ENCODE peak calls at places on chromosomes 13 and 19, in seven cellular contexts. N is HCT116; A is hepatocyte; Q is spleen; L is SK-N-SH; R is tibial nerve; S is naive thymus-derived CD4-positive, alpha-beta T cell. T is an unnamed sample.
A peak's percentile ranks its signal among the peaks of the same experiment; 100 is the strongest.

GRCh38 chr13:51806571-51806970 is 2.6 kb upstream of the DHRS12 start:
- DNase-seq in N (no peak), S (peak; percentile 37), A (no peak), L (no peak), Q (no peak), R (no peak), T (no peak)

GRCh38 chr13:75395056-75395455 is 86.9 kb downstream of the TBC1D4 start:
- DNase-seq in R (no peak), S (no peak), L (no peak), A (no peak), N (no peak), Q (no peak), T (peak; percentile 34)

GRCh38 chr19:50276370-50277063 is 52.7 kb downstream of the KCNC3 start:
- DNase-seq in N (no peak), A (no peak), L (no peak), Q (no peak), R (no peak), S (no peak), T (no peak)

GRCh38 chr13:31807090-31807541 is 67.8 kb downstream of the RXFP2 start:
- DNase-seq in S (no peak), Q (no peak), A (no peak), R (no peak), L (no peak), N (no peak), T (no peak)

GRCh38 chr19:13154911-13155471 is 4.8 kb downstream of the IER2 start:
- DNase-seq in R (peak; percentile 47), N (peak; percentile 91), A (peak; percentile 92), L (peak; percentile 61), S (peak; percentile 70), Q (peak; percentile 91), T (peak; percentile 95)

GRCh38 chr19:42285988-42286348 is 16.0 kb upstream of the PRR19 start:
- DNase-seq in Q (peak; percentile 78), L (no peak), R (no peak), N (no peak), A (no peak), S (no peak), T (no peak)

GRCh38 chr19:10518444-10519361 is 1.5 kb upstream of the S1PR5 start:
- DNase-seq in S (no peak), A (no peak), Q (no peak), N (no peak), R (no peak), L (peak; percentile 51), T (no peak)

GRCh38 chr19:46704379-46705076 is 12.4 kb downstream of the PRKD2 start:
- DNase-seq in A (peak; percentile 61), N (no peak), Q (peak; percentile 95), S (peak; percentile 75), R (peak; percentile 69), L (peak; percentile 83), T (peak; percentile 86)

GRCh38 chr19:5993516-5994406 is 15.8 kb upstream of the RANBP3 start:
- DNase-seq in L (peak; percentile 93), N (no peak), Q (peak; percentile 85), A (no peak), S (no peak), R (no peak), T (no peak)

GRCh38 chr19:57171551-57172081 is 4.3 kb upstream of the DUXA start:
- DNase-seq in S (peak; percentile 16), Q (peak; percentile 77), N (no peak), R (no peak), L (peak; percentile 95), A (peak; percentile 76), T (no peak)

GRCh38 chr13:99086149-99086868 is 108.4 kb upstream of the DOCK9 start:
- DNase-seq in L (peak; percentile 86), S (peak; percentile 72), A (peak; percentile 85), Q (peak; percentile 95), R (no peak), N (no peak), T (peak; percentile 82)

GRCh38 chr19:37817180-37817911 is 38.0 kb upstream of the ZNF573 start:
- DNase-seq in L (peak; percentile 86), Q (peak; percentile 84), R (peak; percentile 40), A (peak; percentile 78), S (peak; percentile 23), N (no peak), T (peak; percentile 65)

GRCh38 chr19:43576479-43576878 is 878 bp downstream of the PINLYP start:
- DNase-seq in L (no peak), A (no peak), R (no peak), S (no peak), Q (no peak), N (no peak), T (peak; percentile 53)

GRCh38 chr13:23678768-23679167 is 108.6 kb downstream of the TNFRSF19 start:
- DNase-seq in L (no peak), Q (no peak), S (no peak), A (no peak), R (no peak), N (no peak), T (no peak)

GRCh38 chr13:100138859-100139491 is 50.1 kb downstream of the PCCA start:
- DNase-seq in Q (no peak), S (no peak), L (no peak), R (no peak), A (no peak), N (no peak), T (no peak)

GRCh38 chr19:11181488-11181887 is 15.9 kb downstream of the KANK2 start:
- DNase-seq in S (no peak), L (no peak), N (no peak), A (no peak), Q (no peak), R (no peak), T (no peak)

GRCh38 chr13:80962855-80963254 is 621.9 kb upstream of the SPRY2 start:
- DNase-seq in A (no peak), N (no peak), R (no peak), L (no peak), S (no peak), Q (no peak), T (no peak)

GRCh38 chr19:29665215-29665825 is at the start of gene PLEKHF1:
- DNase-seq in Q (peak; percentile 97), N (peak; percentile 48), R (peak; percentile 86), S (peak; percentile 75), A (peak; percentile 92), L (peak; percentile 98), T (peak; percentile 95)

GRCh38 chr13:99322297-99323103 is 15.3 kb upstream of the GPR183 start:
- DNase-seq in L (no peak), A (no peak), R (no peak), N (no peak), Q (no peak), S (peak; percentile 50), T (no peak)

GRCh38 chr13:97944396-97945029 is 9.0 kb upstream of the IPO5 start:
- DNase-seq in S (no peak), R (no peak), L (no peak), A (no peak), Q (no peak), N (no peak), T (no peak)

GRCh38 chr19:12794196-12794921 is 3.1 kb downstream of the JUNB start:
- DNase-seq in S (peak; percentile 43), N (no peak), L (no peak), R (no peak), A (no peak), Q (no peak), T (no peak)

GRCh38 chr19:8413593-8413923 is 453 bp downstream of the MARCHF2 start:
- DNase-seq in L (no peak), N (no peak), A (no peak), Q (no peak), S (no peak), R (no peak), T (no peak)

GRCh38 chr13:24511824-24512207 is 762 bp downstream of the PARP4 start:
- DNase-seq in A (no peak), L (peak; percentile 50), R (no peak), S (no peak), N (no peak), Q (no peak), T (no peak)

GRCh38 chr13:109700176-109700575 is 86.2 kb downstream of the IRS2 start:
- DNase-seq in S (no peak), A (peak; percentile 77), L (peak; percentile 87), N (no peak), Q (no peak), R (peak; percentile 29), T (peak; percentile 92)

GRCh38 chr19:29697523-29698261 is 17.4 kb downstream of the C19orf12 start:
- DNase-seq in Q (peak; percentile 64), N (no peak), R (no peak), S (no peak), L (no peak), A (no peak), T (no peak)

GRCh38 chr19:20423381-20424207 is 142.0 kb downstream of the ZNF737 start:
- DNase-seq in L (peak; percentile 15), N (no peak), R (peak; percentile 26), A (peak; percentile 61), S (peak; percentile 24), Q (peak; percentile 78), T (peak; percentile 62)

GRCh38 chr19:40611900-40612698 is 10.9 kb downstream of the LTBP4 start:
- DNase-seq in A (no peak), R (no peak), S (no peak), Q (peak; percentile 81), L (no peak), N (no peak), T (peak; percentile 55)

DNA sequence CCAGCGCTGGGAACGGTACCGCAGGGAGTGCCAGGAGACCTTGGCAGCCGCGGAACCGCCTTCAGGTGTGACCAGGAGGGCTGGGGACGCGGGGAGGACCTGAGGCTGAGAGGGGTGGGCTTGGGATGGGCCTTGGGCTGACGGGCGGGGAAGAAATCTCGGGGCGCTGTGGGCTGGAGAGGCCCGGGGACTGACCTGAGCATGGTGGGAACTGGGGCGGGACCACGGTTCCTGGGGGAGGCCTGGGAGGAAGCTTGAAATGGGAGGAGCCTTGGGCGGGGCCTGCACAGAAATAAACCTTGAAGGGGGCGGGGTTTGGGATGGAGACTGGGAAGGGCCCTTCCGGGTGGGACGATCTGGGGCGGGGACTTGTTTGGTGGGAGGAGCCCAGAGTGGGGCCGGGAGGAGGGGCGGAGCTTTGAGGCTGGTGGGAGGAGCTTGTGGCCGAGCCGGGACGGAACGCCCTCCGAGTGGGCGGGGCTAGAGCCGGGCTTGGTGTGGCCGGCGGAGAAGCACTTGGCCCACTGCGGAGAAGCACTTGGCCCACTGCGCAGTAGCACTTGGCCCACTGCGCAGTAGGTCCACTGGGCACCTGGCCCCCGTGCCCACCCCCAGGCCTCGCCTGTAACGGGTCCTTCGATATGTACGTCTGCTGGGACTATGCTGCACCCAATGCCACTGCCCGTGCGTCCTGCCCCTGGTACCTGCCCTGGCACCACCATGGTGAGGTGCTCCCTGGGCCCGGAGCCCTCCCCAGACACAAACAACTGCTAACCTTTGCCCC is 2.8 kb downstream of the GIPR start:
- DNase-seq in L (peak; percentile 99), N (peak; percentile 93), S (no peak), A (peak; percentile 90), R (no peak), Q (peak; percentile 85), T (peak; percentile 90)
- H3K4me3 ChIP-seq in L (peak overlapping the region; percentile 30), N (peak overlapping the region; percentile 76), S (no peak overlapping the region), A (no peak overlapping the region), R (no peak overlapping the region), Q (no peak overlapping the region), T (no peak overlapping the region)

GRCh38 chr19:4016903-4017638 is 9.5 kb downstream of the PIAS4 start:
- DNase-seq in Q (no peak), L (no peak), S (no peak), A (no peak), R (no peak), N (no peak), T (no peak)
- H3K4me1 ChIP-seq in Q (peaks cover 54% of the 10 kb centered on the region), L (no peaks in the 10 kb centered on the region), S (peaks cover 7% of the 10 kb centered on the region), A (peaks cover 8% of the 10 kb centered on the region), R (peaks cover 90% of the 10 kb centered on the region), N (no peaks in the 10 kb centered on the region), T (no peaks in the 10 kb centered on the region)

GRCh38 chr13:113483504-113484287 is 6.8 kb downstream of the DCUN1D2 start:
- DNase-seq in R (no peak), A (no peak), N (no peak), Q (no peak), L (no peak), S (no peak), T (no peak)
- H3K4me3 ChIP-seq in R (no peak overlapping the region), A (no peak overlapping the region), N (no peak overlapping the region), Q (no peak overlapping the region), L (no peak overlapping the region), S (no peak overlapping the region), T (no peak overlapping the region)

GRCh38 chr19:33379151-33379829 is 5.8 kb downstream of the CEBPG start:
- DNase-seq in S (no peak), N (no peak), A (no peak), Q (no peak), L (no peak), R (no peak), T (no peak)
- H3K4me1 ChIP-seq in S (peaks cover 19% of the 10 kb centered on the region), N (peaks cover 34% of the 10 kb centered on the region), A (peaks cover 38% of the 10 kb centered on the region), Q (peaks cover 36% of the 10 kb centered on the region), L (peaks cover 13% of the 10 kb centered on the region), R (peaks cover 59% of the 10 kb centered on the region), T (peaks cover 16% of the 10 kb centered on the region)